ENCODE peak calls at places on chromosome 11, in seven cellular contexts. Z is HFFc6; O is B cell; A is fibroblast of the aortic adventitia; Y is CD4-positive, alpha-beta T cell; D is esophagus muscularis mucosa; U is upper lobe of right lung. X is an unnamed sample.

GRCh38 chr11:15629690-15630321 is 515.1 kb downstream of the INSC start:
- DNase-seq in D (no peak), A (no peak), U (no peak), O (no peak), Y (no peak), Z (no peak), X (peak)

GRCh38 chr11:3058753-3059664 is 1.8 kb upstream of the CARS1 start:
- DNase-seq in O (no peak), Y (no peak), Z (peak), A (peak), U (no peak), D (no peak), X (peak)

GRCh38 chr11:6654281-6655019 is 1.2 kb downstream of the DCHS1 start:
- DNase-seq in A (no peak), U (no peak), Z (no peak), O (no peak), Y (no peak), D (peak), X (no peak)

GRCh38 chr11:130455493-130456127 is 7.2 kb downstream of the ADAMTS15 start:
- DNase-seq in A (no peak), U (no peak), O (no peak), Z (no peak), Y (no peak), D (no peak), X (no peak)

GRCh38 chr11:75338516-75339218 is 12.8 kb downstream of the ARRB1 start:
- DNase-seq in Y (no peak), Z (peak), U (no peak), A (peak), D (no peak), O (no peak), X (no peak)

GRCh38 chr11:2927851-2928604 is 1.2 kb downstream of the PHLDA2 start:
- DNase-seq in A (peak), Y (no peak), O (no peak), Z (peak), D (no peak), U (peak), X (no peak)

GRCh38 chr11:28606930-28607329 is 498.7 kb downstream of the METTL15 start:
- DNase-seq in A (no peak), Z (no peak), D (no peak), O (no peak), Y (no peak), U (no peak), X (no peak)

GRCh38 chr11:92268546-92268945 is 43.9 kb downstream of the FAT3 start:
- DNase-seq in O (no peak), Z (no peak), D (no peak), Y (no peak), A (no peak), U (no peak), X (no peak)

GRCh38 chr11:47399860-47400812 is 8.3 kb upstream of the SLC39A13 start:
- DNase-seq in D (no peak), Y (no peak), A (no peak), O (peak), Z (no peak), U (no peak), X (no peak)

GRCh38 chr11:132312616-132313210 is 942.3 kb downstream of the NTM start:
- DNase-seq in D (no peak), O (no peak), Y (no peak), U (no peak), A (peak), Z (peak), X (peak)
- TF ChIP-seq CTCF in D (peak), O (no peak), Y (no peak), U (peak), A (peak), Z (peak), X (no peak)

GRCh38 chr11:61161190-61162091 is at the start of gene VPS37C:
- DNase-seq in Z (peak), D (peak), U (peak), Y (peak), O (peak), A (peak), X (peak)
- TF ChIP-seq CTCF in Z (peak), D (peak), U (peak), Y (no peak), O (no peak), A (no peak), X (no peak)

GRCh38 chr11:59142530-59143507 is at the start of gene FAM111A:
- DNase-seq in A (peak), Z (peak), O (peak), Y (peak), D (peak), U (peak), X (peak)
- TF ChIP-seq CTCF in A (peak), Z (peak), O (no peak), Y (no peak), D (peak), U (peak), X (peak)

GRCh38 chr11:84909740-84910139 is 717.4 kb downstream of the DLG2 start:
- DNase-seq in A (no peak), O (no peak), Z (no peak), Y (no peak), U (no peak), D (no peak), X (no peak)
- TF ChIP-seq CTCF in A (no peak), O (no peak), Z (no peak), Y (no peak), U (no peak), D (no peak), X (no peak)

GRCh38 chr11:31340903-31341572 is 28.5 kb downstream of the DCDC1 start:
- DNase-seq in U (no peak), D (no peak), Y (no peak), A (peak), Z (peak), O (no peak), X (no peak)
- TF ChIP-seq CTCF in U (peak), D (peak), Y (peak), A (peak), Z (peak), O (peak), X (no peak)

GRCh38 chr11:894575-895201 is 15.9 kb downstream of the CHID1 start:
- DNase-seq in Y (no peak), U (no peak), Z (no peak), A (no peak), O (no peak), D (no peak), X (no peak)
- TF ChIP-seq CTCF in Y (no peak), U (no peak), Z (peak), A (no peak), O (no peak), D (no peak), X (no peak)

GRCh38 chr11:67581469-67581868 is 2.1 kb upstream of the GSTP1 start:
- DNase-seq in D (no peak), O (no peak), A (no peak), Y (no peak), Z (no peak), U (no peak), X (no peak)

GRCh38 chr11:67572747-67573419 is 10.7 kb upstream of the GSTP1 start:
- DNase-seq in A (peak), Z (peak), D (no peak), O (peak), U (peak), Y (no peak), X (no peak)

GRCh38 chr11:67572305-67572704 is 11.3 kb upstream of the GSTP1 start:
- DNase-seq in Z (no peak), Y (no peak), U (no peak), D (no peak), A (no peak), O (no peak), X (no peak)

GRCh38 chr11:67577951-67578350 is 5.7 kb upstream of the GSTP1 start:
- DNase-seq in D (no peak), U (no peak), A (no peak), Z (no peak), O (no peak), Y (no peak), X (no peak)

DNA sequence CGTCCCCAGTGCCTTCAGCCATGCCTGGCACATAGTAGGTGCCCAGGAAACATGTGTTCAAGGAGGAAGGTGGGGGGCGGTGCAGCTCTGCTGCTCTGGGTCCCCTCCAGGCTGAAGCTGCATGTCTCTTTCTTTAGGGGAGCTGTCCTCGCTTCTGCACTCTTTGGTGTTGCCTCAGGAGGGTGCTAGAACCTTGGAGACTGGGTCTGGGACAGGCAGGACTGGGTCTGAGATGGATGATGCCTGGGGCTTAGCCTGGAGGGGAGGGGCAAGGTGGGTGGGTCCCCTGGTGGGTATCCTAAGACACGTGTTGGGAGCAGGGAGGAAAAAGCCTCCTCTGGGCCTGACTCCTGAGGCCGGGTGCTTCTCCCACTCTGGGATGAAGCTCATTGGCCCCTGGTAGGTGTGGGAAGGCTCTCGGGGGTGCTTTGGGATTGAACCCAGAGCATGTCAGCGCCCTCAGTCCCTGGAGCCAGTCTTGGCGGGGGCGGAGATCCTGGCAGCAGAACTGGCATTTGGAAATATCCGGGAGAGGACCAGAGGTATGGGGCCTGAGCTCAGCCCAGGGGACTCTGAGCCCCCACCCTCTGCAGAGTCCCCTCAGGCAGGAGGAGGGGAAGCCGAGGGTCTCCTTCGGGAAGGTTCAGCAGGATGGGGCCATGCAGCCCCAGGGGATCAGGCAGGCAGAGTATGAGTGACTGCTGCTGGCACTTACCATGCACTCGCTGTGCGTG is 6.7 kb upstream of the GSTP1 start:
- DNase-seq in D (no peak), A (no peak), U (no peak), Z (no peak), O (no peak), Y (no peak), X (no peak)
- TF ChIP-seq CTCF in D (no peak), A (no peak), U (no peak), Z (no peak), O (no peak), Y (no peak), X (no peak)

GRCh38 chr11:44443836-44444769 is 121.4 kb upstream of the CD82 start:
- DNase-seq in Z (no peak), A (no peak), Y (no peak), O (no peak), D (no peak), U (no peak), X (no peak)
- TF ChIP-seq CTCF in Z (no peak), A (no peak), Y (no peak), O (no peak), D (no peak), U (no peak), X (no peak)

GRCh38 chr11:131810511-131810910 is 440.1 kb downstream of the NTM start:
- DNase-seq in U (no peak), Y (no peak), O (no peak), A (peak), Z (no peak), D (no peak), X (no peak)

GRCh38 chr11:131809203-131809948 is 439.0 kb downstream of the NTM start:
- DNase-seq in O (no peak), A (peak), Y (no peak), Z (no peak), U (no peak), D (peak), X (no peak)

GRCh38 chr11:131807876-131808275 is 437.5 kb downstream of the NTM start:
- DNase-seq in O (no peak), A (no peak), Y (no peak), U (no peak), Z (no peak), D (no peak), X (no peak)

GRCh38 chr11:131811380-131811779 is 441.0 kb downstream of the NTM start:
- DNase-seq in O (no peak), Z (no peak), Y (no peak), U (no peak), A (no peak), D (peak), X (peak)

GRCh38 chr11:131808466-131808865 is 438.1 kb downstream of the NTM start:
- DNase-seq in A (no peak), Y (no peak), Z (no peak), D (peak), U (no peak), O (no peak), X (no peak)
- TF ChIP-seq CTCF in A (no peak), Y (no peak), Z (no peak), D (no peak), U (no peak), O (no peak), X (no peak)

GRCh38 chr11:86938203-86938899 is 16.8 kb downstream of the FZD4 start:
- DNase-seq in Y (no peak), U (no peak), O (no peak), A (no peak), D (no peak), Z (no peak), X (no peak)

GRCh38 chr11:86938900-86939880 is 16.0 kb downstream of the FZD4 start:
- DNase-seq in U (no peak), Z (peak), A (peak), O (no peak), Y (no peak), D (no peak), X (peak)

GRCh38 chr11:86941871-86942208 is 13.4 kb downstream of the FZD4 start:
- DNase-seq in U (no peak), A (peak), Y (no peak), O (no peak), Z (no peak), D (no peak), X (no peak)

GRCh38 chr11:86941077-86941870 is 13.9 kb downstream of the FZD4 start:
- DNase-seq in D (no peak), U (no peak), Y (no peak), A (peak), O (no peak), Z (no peak), X (no peak)

GRCh38 chr11:86940122-86940777 is 14.9 kb downstream of the FZD4 start:
- DNase-seq in Y (no peak), O (no peak), Z (no peak), A (peak), D (no peak), U (no peak), X (no peak)
- TF ChIP-seq CTCF in Y (no peak), O (no peak), Z (peak), A (peak), D (peak), U (peak), X (no peak)